ENCODE peak calls at places on chromosomes 13 and 19, in four cellular contexts. I is tibial nerve, D is suprapubic skin, P is ovary. X is an unnamed sample.
A peak's percentile ranks its signal among the peaks of the same experiment; 100 is the strongest.

GRCh38 chr13:45434556-45435371 is 16.6 kb upstream of the SLC25A30 start:
- DNase-seq in D (no peak), P (no peak), I (no peak), X (no peak)

GRCh38 chr19:31338069-31338767 is 11.0 kb downstream of the TSHZ3 start:
- DNase-seq in P (peak; percentile 83), D (no peak), I (no peak), X (no peak)

GRCh38 chr13:112522578-112522977 is 65.4 kb downstream of the TUBGCP3 start:
- DNase-seq in D (no peak), P (no peak), I (no peak), X (no peak)

GRCh38 chr19:11194173-11194572 is 3.2 kb downstream of the KANK2 start:
- DNase-seq in D (no peak), P (no peak), I (no peak), X (no peak)

GRCh38 chr13:60351326-60351725 is 45.7 kb upstream of the TDRD3 start:
- DNase-seq in D (no peak), I (no peak), P (no peak), X (no peak)

GRCh38 chr19:4086336-4086953 is 19.7 kb upstream of the ZBTB7A start:
- DNase-seq in P (no peak), D (no peak), I (no peak), X (peak; percentile 42)

GRCh38 chr19:42919757-42920079 is 2.0 kb upstream of the PSG6 start:
- DNase-seq in I (no peak), P (no peak), D (no peak), X (no peak)

GRCh38 chr19:43759515-43759914 is 4.8 kb upstream of the SMG9 start:
- DNase-seq in D (no peak), P (no peak), I (no peak), X (no peak)

GRCh38 chr19:18433735-18434398 is 4.1 kb downstream of the ISYNA1 start:
- DNase-seq in I (no peak), P (peak; percentile 75), D (no peak), X (no peak)

GRCh38 chr19:15115080-15115479 is 7.9 kb downstream of the SYDE1 start:
- DNase-seq in P (peak; percentile 88), D (no peak), I (peak; percentile 45), X (peak; percentile 43)

GRCh38 chr13:21116141-21116540 is 54.8 kb upstream of the LATS2 start:
- DNase-seq in I (no peak), P (no peak), D (peak; percentile 72), X (no peak)
- TF ChIP-seq EP300 in I (no peak), P (no peak), D (no peak), X (no peak)

GRCh38 chr13:110636701-110637201 is 21.4 kb downstream of the NAXD start:
- DNase-seq in D (peak; percentile 63), P (no peak), I (no peak), X (no peak)
- TF ChIP-seq CTCF in D (no peak), P (no peak), I (no peak), X (no peak)

GRCh38 chr19:49910179-49910578 is 13.5 kb upstream of the IL4I1 start:
- DNase-seq in P (no peak), I (no peak), D (no peak), X (no peak)
- H3K36me3 ChIP-seq in P (no peaks in the 10 kb centered on the region), I (peaks cover 81% of the 10 kb centered on the region), D (peaks cover 57% of the 10 kb centered on the region), X (peaks cover 70% of the 10 kb centered on the region)

GRCh38 chr13:74134226-74134776 is at the start of gene KLF12:
- DNase-seq in D (peak; percentile 86), I (peak; percentile 63), P (peak; percentile 89), X (peak; percentile 83)

GRCh38 chr13:74133657-74134201 is 475 bp downstream of the KLF12 start:
- DNase-seq in P (peak; percentile 94), D (peak; percentile 89), I (peak; percentile 69), X (peak; percentile 73)

GRCh38 chr13:74136089-74136658 is 2.0 kb upstream of the KLF12 start:
- DNase-seq in D (no peak), P (peak; percentile 60), I (no peak), X (peak; percentile 28)

GRCh38 chr13:74135306-74136088 is 1.3 kb upstream of the KLF12 start:
- DNase-seq in D (peak; percentile 83), I (peak; percentile 30), P (peak; percentile 88), X (peak; percentile 68)

GRCh38 chr13:74134777-74135305 is 637 bp upstream of the KLF12 start:
- DNase-seq in I (peak; percentile 16), P (peak; percentile 75), D (no peak), X (peak; percentile 67)
- TF ChIP-seq EP300 in I (no peak), P (no peak), D (no peak), X (no peak)

GRCh38 chr19:48696353-48697010 is 711 bp downstream of the FUT2 start:
- DNase-seq in I (no peak), D (no peak), P (no peak), X (peak; percentile 47)
- TF ChIP-seq CTCF in I (no peak), D (no peak), P (no peak), X (no peak)

GRCh38 chr19:41311613-41312012 is 1.6 kb downstream of the CCDC97 start:
- DNase-seq in D (no peak), I (no peak), P (no peak), X (no peak)

GRCh38 chr19:41310031-41310831 is at the start of gene CCDC97:
- DNase-seq in I (peak; percentile 70), D (peak; percentile 93), P (peak; percentile 93), X (peak; percentile 89)

GRCh38 chr19:41309225-41310030 is 544 bp upstream of the CCDC97 start:
- DNase-seq in D (no peak), P (no peak), I (no peak), X (no peak)

GRCh38 chr19:41308450-41309224 is 1.3 kb upstream of the CCDC97 start:
- DNase-seq in P (peak; percentile 97), I (peak; percentile 99), D (peak; percentile 96), X (peak; percentile 98)

GRCh38 chr19:41311072-41311471 is 1.1 kb downstream of the CCDC97 start:
- DNase-seq in P (no peak), D (no peak), I (no peak), X (no peak)
- H3K36me3 ChIP-seq in P (no peaks in the 10 kb centered on the region), D (peaks cover 41% of the 10 kb centered on the region), I (peaks cover 42% of the 10 kb centered on the region), X (peaks cover 59% of the 10 kb centered on the region)

GRCh38 chr13:52615134-52615801 is 27.0 kb upstream of the HNRNPA1L2 start:
- DNase-seq in D (no peak), I (no peak), P (no peak), X (no peak)

GRCh38 chr13:52615817-52616216 is 26.4 kb upstream of the HNRNPA1L2 start:
- DNase-seq in P (no peak), I (no peak), D (no peak), X (no peak)

DNA sequence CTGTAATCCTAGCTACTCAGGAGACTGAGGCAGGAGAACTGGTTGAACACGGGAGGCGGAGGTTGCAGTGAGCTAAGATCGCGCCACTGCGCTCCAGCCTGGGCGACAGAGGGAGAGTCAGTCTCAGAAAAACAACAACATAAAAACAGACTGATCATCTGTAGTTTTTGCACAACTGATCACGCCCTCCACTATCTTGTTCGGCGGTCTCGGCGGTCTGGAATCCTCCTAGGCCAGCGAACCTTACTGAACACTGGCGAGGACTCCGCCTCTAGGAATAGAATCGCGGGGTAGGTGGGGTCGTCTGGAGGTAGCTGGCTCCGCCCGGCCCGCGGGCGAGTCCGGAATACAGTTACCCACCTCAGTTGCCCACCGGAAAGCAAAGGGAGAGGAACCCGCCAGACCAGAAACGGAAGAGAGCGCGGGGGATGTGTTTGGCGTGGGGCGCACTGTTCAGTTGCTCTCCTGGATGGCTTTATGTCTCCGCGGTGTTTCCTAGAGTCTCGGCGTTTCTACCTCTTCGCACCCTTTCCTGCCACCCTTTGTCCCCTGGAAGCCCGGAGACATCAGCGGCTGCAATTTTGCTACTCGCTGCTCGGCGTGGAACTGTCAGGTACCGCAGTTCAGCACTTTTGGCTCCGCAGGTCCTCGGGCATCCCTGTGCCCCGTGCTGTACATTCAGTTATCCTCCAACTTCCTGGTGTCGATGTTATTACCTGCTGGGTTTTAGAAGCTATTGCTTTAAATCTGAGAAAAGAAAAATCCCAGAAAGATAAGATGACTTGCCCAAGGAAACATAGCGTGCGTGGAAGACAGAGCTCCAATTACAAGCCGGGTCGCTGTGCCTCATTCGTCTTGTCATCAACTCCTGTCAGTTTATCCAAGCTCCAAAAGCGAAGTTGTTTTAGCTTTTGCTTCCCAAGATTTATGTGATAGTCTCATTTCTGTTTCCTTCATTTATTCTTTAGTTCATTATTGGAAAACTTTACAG is 24.9 kb upstream of the HNRNPA1L2 start:
- DNase-seq in I (peak; percentile 45), D (peak; percentile 88), P (peak; percentile 89), X (peak; percentile 72)
- TF ChIP-seq EP300 in I (no peak), D (no peak), P (no peak), X (no peak)

GRCh38 chr13:99935772-99936171 is 35.8 kb downstream of the ZIC5 start:
- DNase-seq in P (no peak), I (no peak), D (no peak), X (no peak)
- TF ChIP-seq CTCF in P (no peak), I (no peak), D (no peak), X (no peak)

GRCh38 chr19:39830847-39831246 is 3.1 kb downstream of the DYRK1B start:
- DNase-seq in D (no peak), I (no peak), P (no peak), X (no peak)

GRCh38 chr19:39828015-39828633 is 5.8 kb downstream of the DYRK1B start:
- DNase-seq in P (no peak), D (no peak), I (no peak), X (no peak)

GRCh38 chr19:39830406-39830805 is 3.6 kb downstream of the DYRK1B start:
- DNase-seq in I (no peak), P (no peak), D (no peak), X (no peak)

GRCh38 chr19:39828634-39829032 is 5.3 kb downstream of the DYRK1B start:
- DNase-seq in I (no peak), P (no peak), D (no peak), X (no peak)

GRCh38 chr19:39829702-39830275 is 4.2 kb downstream of the DYRK1B start:
- DNase-seq in P (no peak), I (no peak), D (no peak), X (no peak)
- H3K36me3 ChIP-seq in P (no peaks in the 10 kb centered on the region), I (peaks cover 69% of the 10 kb centered on the region), D (peaks cover 59% of the 10 kb centered on the region), X (peaks cover 72% of the 10 kb centered on the region)

GRCh38 chr13:32255744-32256120 is 59.4 kb downstream of the ZAR1L start:
- DNase-seq in P (no peak), D (no peak), I (no peak), X (no peak)
- TF ChIP-seq EP300 in P (no peak), D (no peak), I (no peak), X (no peak)

X was measured in stomach.